ENCODE peak calls at places on chromosomes 5 and 9, in six cellular contexts. I, R, U, L, X and J are unnamed samples.

GRCh38 chr9:109507421-109507838 is 9.3 kb upstream of the PTPN3 start:
- DNase-seq in U (peak), L (no peak), R (no peak), X (no peak), I (no peak), J (no peak)

GRCh38 chr5:150762216-150762615 is 3.4 kb upstream of the DCTN4 start:
- DNase-seq in L (no peak), R (no peak), I (no peak), X (no peak), U (peak), J (no peak)

GRCh38 chr5:177085985-177086917 is at the start of gene FGFR4:
- DNase-seq in I (peak), X (peak), L (peak), R (peak), U (peak), J (peak)

GRCh38 chr5:39501403-39501802 is 76.6 kb upstream of the DAB2 start:
- DNase-seq in R (no peak), U (peak), I (no peak), X (peak), L (peak), J (no peak)

GRCh38 chr5:155406815-155407214 is 393.3 kb downstream of the KIF4B start:
- DNase-seq in X (no peak), R (no peak), U (no peak), L (no peak), I (no peak), J (no peak)

GRCh38 chr9:109418827-109419226 is 79.3 kb downstream of the PTPN3 start:
- DNase-seq in L (no peak), U (no peak), I (no peak), X (no peak), R (no peak), J (peak)

GRCh38 chr9:99602854-99603253 is 218.8 kb upstream of the NR4A3 start:
- DNase-seq in L (no peak), U (no peak), R (no peak), I (no peak), X (no peak), J (no peak)

GRCh38 chr9:592225-592624 is 249.3 kb upstream of the DMRT1 start:
- DNase-seq in L (no peak), X (no peak), I (no peak), U (no peak), R (no peak), J (no peak)

GRCh38 chr5:168224110-168224509 is 67.3 kb upstream of the WWC1 start:
- DNase-seq in X (no peak), L (no peak), R (no peak), U (no peak), I (no peak), J (no peak)

GRCh38 chr5:87210743-87211142 is 56.9 kb upstream of the RASA1 start:
- DNase-seq in U (no peak), I (no peak), R (no peak), X (no peak), L (no peak), J (no peak)

GRCh38 chr5:39040875-39041274 is 33.3 kb downstream of the RICTOR start:
- DNase-seq in R (no peak), L (no peak), X (no peak), I (no peak), U (peak), J (no peak)

GRCh38 chr5:167511-167910 is 23.8 kb upstream of the LRRC14B start:
- DNase-seq in I (no peak), X (no peak), L (peak), R (no peak), U (no peak), J (no peak)

GRCh38 chr5:33641722-33642505 is 201.1 kb downstream of the TARS1 start:
- DNase-seq in U (no peak), X (no peak), I (no peak), R (no peak), L (no peak), J (no peak)

GRCh38 chr5:5387192-5387591 is 35.3 kb upstream of the ICE1 start:
- DNase-seq in X (no peak), R (no peak), I (no peak), U (no peak), L (no peak), J (no peak)

GRCh38 chr9:15873573-15874177 is 320.8 kb downstream of the CCDC171 start:
- DNase-seq in I (no peak), X (no peak), R (no peak), U (no peak), L (no peak), J (no peak)

GRCh38 chr5:143921525-143922311 is 109.8 kb downstream of the HMHB1 start:
- DNase-seq in I (no peak), R (no peak), U (no peak), X (no peak), L (no peak), J (no peak)

GRCh38 chr5:119951330-119951934 is 322.1 kb downstream of the FAM170A start:
- DNase-seq in L (no peak), I (no peak), U (no peak), X (no peak), R (no peak), J (no peak)